ENCODE peak calls at places on chromosomes 7 and 10, in four cellular contexts. O is GM12878, Y is K562, L is HL-60. Q is an unnamed sample.

GRCh38 chr10:60654813-60655464 is 123.3 kb upstream of the CDK1 start:
- DNase-seq in O (no peak), Y (no peak), L (no peak), Q (no peak)

GRCh38 chr10:49748006-49748405 is 14.1 kb downstream of the OGDHL start:
- DNase-seq in O (no peak), Y (no peak), L (no peak), Q (no peak)

GRCh38 chr7:30799206-30799975 is 28.2 kb downstream of the MINDY4 start:
- DNase-seq in O (peak; percentile 84), Y (no peak), L (peak; percentile 14), Q (peak; percentile 37)

GRCh38 chr10:97335995-97336394 is 1.5 kb upstream of the FRAT2 start:
- DNase-seq in O (no peak), Y (no peak), L (peak; percentile 67), Q (no peak)

GRCh38 chr10:92124020-92124419 is 166.9 kb downstream of the CPEB3 start:
- DNase-seq in O (no peak), Y (no peak), L (no peak), Q (no peak)

GRCh38 chr7:50560865-50561351 is 4.3 kb downstream of the DDC start:
- DNase-seq in O (no peak), Y (no peak), L (no peak), Q (no peak)

GRCh38 chr7:155214328-155214986 is 83.2 kb upstream of the INSIG1 start:
- DNase-seq in O (no peak), Y (peak; percentile 49), L (no peak), Q (no peak)

GRCh38 chr10:119737827-119738226 is 12.0 kb downstream of the INPP5F start:
- DNase-seq in O (no peak), Y (peak; percentile 34), L (no peak), Q (no peak)

GRCh38 chr10:96743988-96744585 is 23.8 kb upstream of the PIK3AP1 start:
- DNase-seq in O (no peak), Y (no peak), L (no peak), Q (no peak)

GRCh38 chr7:151460474-151460855 is 20.5 kb upstream of the CRYGN start:
- DNase-seq in O (no peak), Y (no peak), L (no peak), Q (no peak)

GRCh38 chr7:27382307-27382706 is 139.7 kb downstream of the EVX1 start:
- DNase-seq in O (no peak), Y (no peak), L (no peak), Q (no peak)

GRCh38 chr7:89623018-89623672 is 531.1 kb upstream of the STEAP1 start:
- DNase-seq in O (peak; percentile 3), Y (no peak), L (no peak), Q (no peak)

GRCh38 chr10:79270471-79271246 is 76.6 kb upstream of the PPIF start:
- DNase-seq in O (no peak), Y (peak; percentile 35), L (peak; percentile 70), Q (no peak)

GRCh38 chr7:125122225-125122624 is 192.6 kb upstream of the POT1 start:
- DNase-seq in O (no peak), Y (no peak), L (no peak), Q (no peak)

GRCh38 chr10:133454204-133454893 is 604 bp downstream of the SCART1 start:
- DNase-seq in O (no peak), Y (no peak), L (no peak), Q (peak; percentile 8)

GRCh38 chr10:47186941-47187340 is 113.1 kb upstream of the GDF10 start:
- DNase-seq in O (no peak), Y (no peak), L (no peak), Q (no peak)

GRCh38 chr7:2826806-2827205 is 17.3 kb downstream of the GNA12 start:
- DNase-seq in O (no peak), Y (no peak), L (no peak), Q (no peak)

GRCh38 chr10:78972160-78972946 is 96.4 kb upstream of the ZMIZ1 start:
- DNase-seq in O (no peak), Y (peak; percentile 87), L (no peak), Q (no peak)

GRCh38 chr10:8054498-8055407 is at the start of gene GATA3:
- DNase-seq in O (no peak), Y (no peak), L (no peak), Q (peak; percentile 75)

GRCh38 chr10:122062831-122063674 is 74.1 kb downstream of the TACC2 start:
- DNase-seq in O (no peak), Y (peak; percentile 74), L (no peak), Q (no peak)

GRCh38 chr7:1227071-1227804 is 5.4 kb upstream of the UNCX start:
- DNase-seq in O (no peak), Y (no peak), L (no peak), Q (no peak)
- TF ChIP-seq SPI1 in O (no peak), Y (no peak), L (no peak), Q (no peak)

GRCh38 chr7:34837826-34838225 is 179.8 kb downstream of the NPSR1 start:
- DNase-seq in O (no peak), Y (no peak), L (no peak), Q (no peak)
- TF ChIP-seq SPI1 in O (no peak), Y (no peak), L (no peak), Q (no peak)

GRCh38 chr10:129969528-129970264 is 5.6 kb upstream of the EBF3 start:
- DNase-seq in O (no peak), Y (no peak), L (no peak), Q (no peak)

GRCh38 chr10:129968020-129968861 is 4.2 kb upstream of the EBF3 start:
- DNase-seq in O (no peak), Y (no peak), L (no peak), Q (no peak)

GRCh38 chr10:129967579-129968019 is 3.5 kb upstream of the EBF3 start:
- DNase-seq in O (no peak), Y (no peak), L (no peak), Q (no peak)

GRCh38 chr10:129970404-129971364 is 6.6 kb upstream of the EBF3 start:
- DNase-seq in O (no peak), Y (no peak), L (no peak), Q (no peak)

DNA sequence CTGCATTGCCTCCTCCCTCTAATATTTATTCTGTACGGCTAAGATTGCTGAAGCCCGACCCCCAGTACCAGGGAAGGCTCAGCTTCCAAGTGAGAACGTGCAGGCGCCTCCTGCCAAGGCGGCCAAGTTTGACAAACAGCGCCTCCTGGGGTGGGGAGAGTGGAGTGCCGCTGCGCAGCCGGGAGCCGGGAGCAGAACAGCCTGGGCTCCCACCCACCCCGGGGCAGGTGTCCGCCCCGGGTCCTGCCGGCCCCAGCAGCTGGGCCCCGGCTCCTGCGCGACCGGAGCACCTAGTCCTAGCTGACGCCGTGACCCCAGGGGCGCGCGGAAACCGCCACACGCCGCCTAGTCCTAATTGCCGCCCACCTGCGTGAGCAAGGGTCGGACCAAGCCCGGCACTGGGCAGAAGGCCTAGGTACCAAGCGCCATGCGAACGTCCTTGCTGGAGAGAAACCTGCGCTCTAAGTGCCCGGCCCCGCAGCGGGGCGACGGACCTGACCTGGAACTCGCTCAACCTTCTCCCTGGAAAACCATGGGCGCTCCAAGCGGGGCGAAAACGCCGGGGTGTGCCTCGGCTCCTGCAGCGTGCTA is 5.0 kb upstream of the EBF3 start:
- DNase-seq in O (no peak), Y (no peak), L (no peak), Q (no peak)
- TF ChIP-seq SPI1 in O (no peak), Y (no peak), L (no peak), Q (no peak)

GRCh38 chr10:118596426-118597124 is 1.1 kb upstream of the PRLHR start:
- DNase-seq in O (no peak), Y (no peak), L (no peak), Q (no peak)
- TF ChIP-seq SPI1 in O (no peak), Y (no peak), L (no peak), Q (no peak)

GRCh38 chr10:114547466-114547865 is 110.6 kb downstream of the ABLIM1 start:
- DNase-seq in O (no peak), Y (no peak), L (no peak), Q (no peak)
- TF ChIP-seq SPI1 in O (no peak), Y (no peak), L (no peak), Q (no peak)

GRCh38 chr7:22559829-22560489 is 60.0 kb upstream of the STEAP1B start:
- DNase-seq in O (no peak), Y (peak; percentile 83), L (no peak), Q (peak; percentile 47)
- TF ChIP-seq SPI1 in O (no peak), Y (no peak), L (no peak), Q (no peak)

GRCh38 chr10:112792487-112793196 is 157.4 kb upstream of the TCF7L2 start:
- DNase-seq in O (no peak), Y (no peak), L (no peak), Q (no peak)
- TF ChIP-seq SPI1 in O (no peak), Y (no peak), L (no peak), Q (no peak)

GRCh38 chr10:124996127-124996853 is 54.4 kb downstream of the ZRANB1 start:
- DNase-seq in O (no peak), Y (no peak), L (no peak), Q (no peak)

GRCh38 chr10:124993345-124993708 is 51.4 kb downstream of the ZRANB1 start:
- DNase-seq in O (no peak), Y (no peak), L (no peak), Q (no peak)

GRCh38 chr10:124995605-124996004 is 53.7 kb downstream of the ZRANB1 start:
- DNase-seq in O (no peak), Y (no peak), L (no peak), Q (no peak)

GRCh38 chr10:124993728-124994451 is 52.0 kb downstream of the ZRANB1 start:
- DNase-seq in O (no peak), Y (no peak), L (no peak), Q (no peak)

GRCh38 chr10:124994573-124995473 is 52.9 kb downstream of the ZRANB1 start:
- DNase-seq in O (no peak), Y (no peak), L (no peak), Q (no peak)
- TF ChIP-seq SPI1 in O (no peak), Y (no peak), L (no peak), Q (no peak)

DNA sequence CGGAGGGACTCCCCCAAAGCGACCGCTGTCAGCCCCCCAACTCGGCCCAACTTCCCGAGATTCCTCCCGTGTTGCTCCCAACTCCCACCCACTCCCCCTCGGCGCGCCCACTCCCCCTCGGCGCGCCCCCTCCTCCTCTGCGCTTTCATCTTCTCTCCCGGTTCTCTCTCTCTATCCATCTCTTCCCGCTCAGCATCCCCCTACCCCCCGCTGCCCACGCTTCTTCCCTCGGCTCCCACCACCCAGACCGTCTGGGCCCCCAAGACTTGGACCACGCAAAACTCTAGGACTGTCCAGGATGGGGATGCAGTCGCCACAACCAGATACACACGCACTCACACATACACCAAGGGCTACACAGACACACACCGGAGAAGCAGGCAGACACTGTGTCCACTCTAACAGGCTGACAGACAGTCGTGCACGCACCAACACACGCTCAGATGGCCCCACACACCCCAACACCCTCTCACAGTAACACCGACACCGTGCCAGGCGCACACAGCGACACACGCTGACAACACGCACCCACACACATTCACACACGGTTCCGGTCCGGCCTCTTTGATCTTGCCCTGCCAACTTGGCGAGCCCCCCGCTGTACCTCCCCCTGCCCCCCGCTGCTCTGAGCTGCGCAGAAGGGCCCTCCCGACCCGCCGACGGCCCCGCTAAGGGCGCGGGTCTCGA is 1.1 kb downstream of the GRID1 start:
- DNase-seq in O (no peak), Y (no peak), L (no peak), Q (peak; percentile 41)
- TF ChIP-seq SPI1 in O (no peak), Y (no peak), L (no peak), Q (no peak)

Q was measured in GM12891.